ENCODE peak calls at places on chromosomes 13 and 19, in six cellular contexts. One of them, this sample, is unnamed.

GRCh38 chr19:4639531-4640246 is 373 bp downstream of the TNFAIP8L1 start:
- DNase-seq in HepG2: peak; percentile 62
- DNase-seq in H1: no peak
- DNase-seq in GM12878: no peak
- DNase-seq in GM12891: no peak
- DNase-seq in K562: no peak
- DNase-seq in this sample: no peak

GRCh38 chr19:7629347-7630054 is at the start of the genes PET100 and XAB2:
- DNase-seq in K562: peak; percentile 96
- DNase-seq in GM12878: peak; percentile 99
- DNase-seq in GM12891: peak; percentile 97
- DNase-seq in H1: peak; percentile 96
- DNase-seq in HepG2: peak; percentile 98
- DNase-seq in this sample: peak; percentile 98

GRCh38 chr13:51584731-51585191 is 499 bp downstream of the WDFY2 start:
- DNase-seq in GM12878: no peak
- DNase-seq in GM12891: peak; percentile 33
- DNase-seq in K562: peak; percentile 13
- DNase-seq in HepG2: peak; percentile 64
- DNase-seq in H1: peak; percentile 81
- DNase-seq in this sample: peak; percentile 25

GRCh38 chr19:12546903-12547302 is 4.4 kb downstream of the ZNF564 start:
- DNase-seq in H1: no peak
- DNase-seq in GM12878: no peak
- DNase-seq in K562: no peak
- DNase-seq in GM12891: no peak
- DNase-seq in HepG2: no peak
- DNase-seq in this sample: no peak

GRCh38 chr19:7099597-7099921 is 30.1 kb downstream of the ZNF557 start:
- DNase-seq in HepG2: no peak
- DNase-seq in H1: no peak
- DNase-seq in GM12878: no peak
- DNase-seq in GM12891: no peak
- DNase-seq in K562: no peak
- DNase-seq in this sample: no peak

GRCh38 chr13:108915095-108915633 is 285.8 kb downstream of the MYO16 start:
- DNase-seq in HepG2: peak; percentile 24
- DNase-seq in H1: no peak
- DNase-seq in GM12891: no peak
- DNase-seq in K562: no peak
- DNase-seq in GM12878: no peak
- DNase-seq in this sample: no peak

GRCh38 chr19:41328157-41328817 is 18.3 kb downstream of the CCDC97 start:
- DNase-seq in GM12891: no peak
- DNase-seq in GM12878: no peak
- DNase-seq in K562: no peak
- DNase-seq in HepG2: no peak
- DNase-seq in H1: no peak
- DNase-seq in this sample: no peak

GRCh38 chr13:21015284-21015683 is 46.1 kb downstream of the LATS2 start:
- DNase-seq in GM12878: no peak
- DNase-seq in GM12891: no peak
- DNase-seq in HepG2: no peak
- DNase-seq in K562: no peak
- DNase-seq in H1: no peak
- DNase-seq in this sample: no peak

GRCh38 chr13:109140777-109141354 is 511.5 kb downstream of the MYO16 start:
- DNase-seq in GM12878: no peak
- DNase-seq in H1: no peak
- DNase-seq in K562: no peak
- DNase-seq in HepG2: no peak
- DNase-seq in GM12891: no peak
- DNase-seq in this sample: no peak

GRCh38 chr19:36418287-36419001 is at the start of gene ZFP82:
- DNase-seq in GM12878: peak; percentile 37
- DNase-seq in GM12891: peak; percentile 90
- DNase-seq in K562: peak; percentile 70
- DNase-seq in HepG2: peak; percentile 54
- DNase-seq in H1: peak; percentile 91
- DNase-seq in this sample: peak; percentile 78

GRCh38 chr19:32373614-32374295 is 28.3 kb downstream of the ZNF507 start:
- DNase-seq in H1: no peak
- DNase-seq in GM12878: no peak
- DNase-seq in K562: peak; percentile 51
- DNase-seq in HepG2: peak; percentile 100
- DNase-seq in GM12891: no peak
- DNase-seq in this sample: no peak

GRCh38 chr13:113428469-113428865 is 24.8 kb downstream of the ADPRHL1 start:
- DNase-seq in GM12891: no peak
- DNase-seq in K562: no peak
- DNase-seq in H1: no peak
- DNase-seq in GM12878: no peak
- DNase-seq in HepG2: no peak
- DNase-seq in this sample: no peak

GRCh38 chr13:105603283-105603682 is 932.2 kb downstream of the EFNB2 start:
- DNase-seq in HepG2: no peak
- DNase-seq in GM12878: no peak
- DNase-seq in H1: no peak
- DNase-seq in GM12891: no peak
- DNase-seq in K562: no peak
- DNase-seq in this sample: no peak

GRCh38 chr13:51861728-51862300 is at the start of gene CCDC70:
- DNase-seq in K562: peak; percentile 21
- DNase-seq in H1: no peak
- DNase-seq in HepG2: no peak
- DNase-seq in GM12878: no peak
- DNase-seq in GM12891: no peak
- DNase-seq in this sample: no peak

GRCh38 chr13:110949628-110950027 is 34.8 kb upstream of the ANKRD10 start:
- DNase-seq in HepG2: no peak
- DNase-seq in GM12891: no peak
- DNase-seq in K562: no peak
- DNase-seq in GM12878: no peak
- DNase-seq in H1: no peak
- DNase-seq in this sample: no peak

GRCh38 chr13:37968555-37968954 is 99.0 kb upstream of the TRPC4 start:
- DNase-seq in GM12878: no peak
- DNase-seq in GM12891: no peak
- DNase-seq in K562: no peak
- DNase-seq in H1: no peak
- DNase-seq in HepG2: no peak
- DNase-seq in this sample: no peak

GRCh38 chr19:8585894-8586750 is 8.9 kb upstream of the MYO1F start:
- DNase-seq in GM12891: no peak
- DNase-seq in GM12878: no peak
- DNase-seq in K562: peak; percentile 83
- DNase-seq in HepG2: peak; percentile 28
- DNase-seq in H1: peak; percentile 99
- DNase-seq in this sample: no peak

GRCh38 chr19:4099054-4099764 is 24.7 kb downstream of the MAP2K2 start:
- DNase-seq in GM12878: no peak
- DNase-seq in GM12891: no peak
- DNase-seq in HepG2: no peak
- DNase-seq in H1: no peak
- DNase-seq in K562: no peak
- DNase-seq in this sample: no peak

GRCh38 chr13:41615520-41615838 is 158.1 kb downstream of the RGCC start:
- DNase-seq in H1: no peak
- DNase-seq in HepG2: no peak
- DNase-seq in K562: no peak
- DNase-seq in GM12891: no peak
- DNase-seq in GM12878: no peak
- DNase-seq in this sample: no peak

GRCh38 chr13:32610977-32611376 is 24.7 kb downstream of the PDS5B start:
- DNase-seq in GM12891: no peak
- DNase-seq in HepG2: no peak
- DNase-seq in H1: no peak
- DNase-seq in K562: no peak
- DNase-seq in GM12878: no peak
- DNase-seq in this sample: no peak

GRCh38 chr13:77868717-77869116 is 49.9 kb downstream of the EDNRB start:
- DNase-seq in GM12878: no peak
- DNase-seq in GM12891: no peak
- DNase-seq in HepG2: no peak
- DNase-seq in K562: no peak
- DNase-seq in H1: no peak
- DNase-seq in this sample: no peak

GRCh38 chr13:19982447-19983043 is 24.0 kb downstream of the ZMYM2 start:
- DNase-seq in GM12878: no peak
- DNase-seq in GM12891: no peak
- DNase-seq in H1: no peak
- DNase-seq in K562: no peak
- DNase-seq in HepG2: no peak
- DNase-seq in this sample: no peak

GRCh38 chr19:49125025-49125731 is 5.8 kb downstream of the PPFIA3 start:
- DNase-seq in GM12891: no peak
- DNase-seq in GM12878: no peak
- DNase-seq in K562: peak; percentile 9
- DNase-seq in H1: peak; percentile 78
- DNase-seq in HepG2: peak; percentile 65
- DNase-seq in this sample: no peak

GRCh38 chr19:2034729-2035589 is 16.1 kb downstream of the MKNK2 start:
- DNase-seq in K562: peak; percentile 92
- DNase-seq in HepG2: no peak
- DNase-seq in GM12891: no peak
- DNase-seq in GM12878: no peak
- DNase-seq in H1: peak; percentile 97
- DNase-seq in this sample: peak; percentile 73

GRCh38 chr19:43532571-43532961 is 422 bp upstream of the ZNF575 start:
- DNase-seq in HepG2: no peak
- DNase-seq in GM12878: no peak
- DNase-seq in GM12891: no peak
- DNase-seq in H1: no peak
- DNase-seq in K562: no peak
- DNase-seq in this sample: no peak

GRCh38 chr13:113904411-113904810 is 40.5 kb upstream of the GAS6 start:
- DNase-seq in HepG2: peak; percentile 25
- DNase-seq in GM12878: no peak
- DNase-seq in GM12891: no peak
- DNase-seq in K562: no peak
- DNase-seq in H1: peak; percentile 72
- DNase-seq in this sample: no peak

GRCh38 chr13:92135509-92135908 is 737.1 kb downstream of the GPC5 start:
- DNase-seq in GM12891: no peak
- DNase-seq in K562: no peak
- DNase-seq in H1: no peak
- DNase-seq in HepG2: no peak
- DNase-seq in GM12878: no peak
- DNase-seq in this sample: no peak

GRCh38 chr19:45774765-45775164 is 5.7 kb upstream of the SIX5 start:
- DNase-seq in HepG2: peak; percentile 63
- DNase-seq in H1: peak; percentile 81
- DNase-seq in GM12891: no peak
- DNase-seq in GM12878: no peak
- DNase-seq in K562: no peak
- DNase-seq in this sample: no peak

GRCh38 chr19:1446713-1447564 is 3.0 kb upstream of the APC2 start:
- DNase-seq in GM12891: no peak
- DNase-seq in GM12878: no peak
- DNase-seq in K562: no peak
- DNase-seq in HepG2: no peak
- DNase-seq in H1: peak; percentile 88
- DNase-seq in this sample: no peak

GRCh38 chr19:50178859-50179537 is 15.9 kb upstream of the IZUMO2 start:
- DNase-seq in HepG2: no peak
- DNase-seq in H1: no peak
- DNase-seq in K562: no peak
- DNase-seq in GM12891: no peak
- DNase-seq in GM12878: peak; percentile 59
- DNase-seq in this sample: no peak

GRCh38 chr13:41762796-41763195 is 198.1 kb downstream of the VWA8 start:
- DNase-seq in GM12878: no peak
- DNase-seq in HepG2: no peak
- DNase-seq in H1: no peak
- DNase-seq in GM12891: no peak
- DNase-seq in K562: no peak
- DNase-seq in this sample: no peak

GRCh38 chr19:38268539-38268938 is 4.2 kb downstream of the SPINT2 start:
- DNase-seq in K562: no peak
- DNase-seq in H1: no peak
- DNase-seq in GM12891: no peak
- DNase-seq in HepG2: no peak
- DNase-seq in GM12878: no peak
- DNase-seq in this sample: no peak

GRCh38 chr19:38267780-38268430 is 3.5 kb downstream of the SPINT2 start:
- DNase-seq in GM12878: no peak
- DNase-seq in H1: no peak
- DNase-seq in GM12891: no peak
- DNase-seq in K562: no peak
- DNase-seq in HepG2: no peak
- DNase-seq in this sample: no peak

GRCh38 chr19:38266070-38266469 is 1.7 kb downstream of the SPINT2 start:
- DNase-seq in K562: no peak
- DNase-seq in H1: no peak
- DNase-seq in GM12891: no peak
- DNase-seq in GM12878: no peak
- DNase-seq in HepG2: no peak
- DNase-seq in this sample: no peak

GRCh38 chr19:38265213-38265861 is 964 bp downstream of the SPINT2 start:
- DNase-seq in GM12878: no peak
- DNase-seq in GM12891: no peak
- DNase-seq in HepG2: no peak
- DNase-seq in K562: no peak
- DNase-seq in H1: no peak
- DNase-seq in this sample: no peak

GRCh38 chr19:38266981-38267597 is 2.7 kb downstream of the SPINT2 start:
- DNase-seq in H1: no peak
- DNase-seq in K562: peak; percentile 53
- DNase-seq in GM12878: no peak
- DNase-seq in HepG2: peak; percentile 39
- DNase-seq in GM12891: no peak
- DNase-seq in this sample: no peak
- TF ChIP-seq POLR2A in H1: no peak
- TF ChIP-seq POLR2A in K562: no peak
- TF ChIP-seq POLR2A in GM12878: no peak
- TF ChIP-seq POLR2A in HepG2: no peak
- TF ChIP-seq POLR2A in GM12891: no peak
- TF ChIP-seq POLR2A in this sample: no peak

GRCh38 chr19:52991484-52991883 is 22.2 kb upstream of the ERVV-1 start:
- DNase-seq in HepG2: no peak
- DNase-seq in GM12891: no peak
- DNase-seq in H1: no peak
- DNase-seq in K562: no peak
- DNase-seq in GM12878: no peak
- DNase-seq in this sample: no peak
- TF ChIP-seq TAF1 in HepG2: no peak
- TF ChIP-seq TAF1 in GM12891: no peak
- TF ChIP-seq TAF1 in H1: no peak
- TF ChIP-seq TAF1 in K562: no peak
- TF ChIP-seq TAF1 in GM12878: no peak
- TF ChIP-seq TAF1 in this sample: no peak

GRCh38 chr13:29903524-29903923 is 53.1 kb upstream of the UBL3 start:
- DNase-seq in K562: no peak
- DNase-seq in GM12891: no peak
- DNase-seq in HepG2: no peak
- DNase-seq in GM12878: no peak
- DNase-seq in H1: no peak
- DNase-seq in this sample: no peak
- TF ChIP-seq POLR2A in K562: no peak
- TF ChIP-seq POLR2A in GM12891: no peak
- TF ChIP-seq POLR2A in HepG2: no peak
- TF ChIP-seq POLR2A in GM12878: no peak
- TF ChIP-seq POLR2A in H1: no peak
- TF ChIP-seq POLR2A in this sample: no peak

GRCh38 chr19:33621811-33622504 is at the start of gene CHST8:
- DNase-seq in K562: peak; percentile 75
- DNase-seq in GM12891: no peak
- DNase-seq in H1: peak; percentile 86
- DNase-seq in GM12878: no peak
- DNase-seq in HepG2: no peak
- DNase-seq in this sample: no peak
- TF ChIP-seq TAF1 in K562: no peak
- TF ChIP-seq TAF1 in GM12891: no peak
- TF ChIP-seq TAF1 in H1: peak; percentile 94
- TF ChIP-seq TAF1 in GM12878: no peak
- TF ChIP-seq TAF1 in HepG2: no peak
- TF ChIP-seq TAF1 in this sample: no peak

This sample was measured in GM12892.